ENCODE peak calls at places on chromosomes 3 and 15, in four cellular contexts. H is EH, Y is foreskin melanocyte, I is erythroblast. X is an unnamed sample.

GRCh38 chr3:141870091-141870687 is 6.3 kb upstream of the ATP1B3 start:
- DNase-seq in H (no peak), Y (no peak), I (no peak), X (no peak)

GRCh38 chr15:92883643-92884458 is 16.3 kb upstream of the CHD2 start:
- DNase-seq in H (peak), Y (no peak), I (peak), X (no peak)

GRCh38 chr3:110738531-110738930 is 333.1 kb upstream of the NECTIN3 start:
- DNase-seq in H (peak), Y (no peak), I (no peak), X (no peak)

GRCh38 chr3:73625124-73625665 is 454 bp upstream of the PDZRN3 start:
- DNase-seq in H (peak), Y (no peak), I (no peak), X (no peak)

GRCh38 chr3:126406389-126407296 is 11.9 kb downstream of the CFAP100 start:
- DNase-seq in H (no peak), Y (no peak), I (no peak), X (no peak)

GRCh38 chr15:33699691-33700447 is 268.4 kb upstream of the CHRM5 start:
- DNase-seq in H (peak), Y (no peak), I (peak), X (no peak)

GRCh38 chr15:91099616-91100560 is at the start of gene SV2B:
- DNase-seq in H (peak), Y (peak), I (peak), X (peak)

GRCh38 chr15:89714775-89715174 is 24.2 kb downstream of the WDR93 start:
- DNase-seq in H (no peak), Y (no peak), I (no peak), X (no peak)

GRCh38 chr3:108031893-108032292 is 58.9 kb downstream of the CD47 start:
- DNase-seq in H (peak), Y (no peak), I (no peak), X (no peak)

GRCh38 chr15:31300981-31301686 is 25.5 kb upstream of the KLF13 start:
- DNase-seq in H (no peak), Y (no peak), I (peak), X (no peak)

X was measured in T-helper 9 cell.